ENCODE peak calls at places on chromosomes 16 and 17, in seven cellular contexts. H is A549, E is HepG2, Y is K562, O is IMR-90, N is HCT116, L is SK-N-SH. B is an unnamed sample.

GRCh38 chr17:67421869-67422273 is 44.8 kb downstream of the PITPNC1 start:
- DNase-seq in Y (no peak), E (peak; percentile 39), N (peak; percentile 100), L (no peak), O (peak; percentile 98), H (peak; percentile 95), B (peak; percentile 61)

GRCh38 chr16:76931186-76931585 is 259.8 kb upstream of the MON1B start:
- DNase-seq in Y (no peak), N (no peak), H (no peak), O (peak; percentile 21), L (no peak), E (no peak), B (no peak)

GRCh38 chr17:48194097-48194550 is 86.6 kb downstream of the SNX11 start:
- DNase-seq in L (no peak), O (peak; percentile 47), Y (no peak), H (no peak), N (peak; percentile 89), E (no peak), B (no peak)

GRCh38 chr16:11106726-11107125 is 149.3 kb downstream of the SOCS1 start:
- DNase-seq in L (no peak), O (no peak), E (no peak), H (no peak), N (no peak), Y (no peak), B (no peak)

GRCh38 chr16:67199808-67200198 is 872 bp downstream of the ELMO3 start:
- DNase-seq in H (no peak), E (no peak), N (no peak), Y (no peak), L (peak; percentile 61), O (no peak), B (no peak)

GRCh38 chr17:7132511-7133094 is 18.0 kb upstream of the ASGR2 start:
- DNase-seq in H (no peak), E (peak; percentile 61), O (no peak), N (no peak), Y (no peak), L (no peak), B (peak; percentile 84)

GRCh38 chr17:47179141-47179540 is 10.0 kb downstream of the CDC27 start:
- DNase-seq in N (no peak), O (no peak), L (no peak), H (no peak), Y (no peak), E (no peak), B (no peak)

GRCh38 chr17:77786740-77787505 is 171.6 kb upstream of the TNRC6C start:
- DNase-seq in E (no peak), Y (no peak), L (peak; percentile 91), H (no peak), N (no peak), O (no peak), B (no peak)

GRCh38 chr17:17783121-17783824 is 53.5 kb downstream of the SREBF1 start:
- DNase-seq in H (no peak), N (no peak), Y (peak; percentile 67), O (no peak), E (no peak), L (peak; percentile 76), B (peak; percentile 33)

GRCh38 chr16:1543085-1543896 is 9.8 kb downstream of the TMEM204 start:
- DNase-seq in N (peak; percentile 31), H (peak; percentile 51), O (peak; percentile 76), E (peak; percentile 39), L (peak; percentile 64), Y (peak; percentile 71), B (peak; percentile 20)

GRCh38 chr16:58510097-58510775 is 5.1 kb upstream of the SETD6 start:
- DNase-seq in O (no peak), N (no peak), Y (no peak), H (no peak), E (no peak), L (no peak), B (no peak)

GRCh38 chr17:17445925-17446665 is 30.7 kb upstream of the MED9 start:
- DNase-seq in E (peak; percentile 98), O (peak; percentile 96), Y (no peak), H (peak; percentile 98), N (peak; percentile 76), L (no peak), B (no peak)

GRCh38 chr16:29814592-29814991 is 1.4 kb upstream of the PAGR1 start:
- DNase-seq in Y (no peak), O (no peak), E (no peak), L (no peak), H (no peak), N (no peak), B (no peak)

GRCh38 chr16:64416232-64417010 is 705.4 kb downstream of the CDH11 start:
- DNase-seq in E (no peak), N (no peak), L (no peak), H (no peak), Y (no peak), O (peak; percentile 43), B (no peak)

GRCh38 chr16:17828012-17828411 is 357.3 kb upstream of the XYLT1 start:
- DNase-seq in L (no peak), H (no peak), E (no peak), N (no peak), Y (no peak), O (peak; percentile 90), B (no peak)

GRCh38 chr16:728131-728889 is 1.4 kb downstream of the HAGHL start:
- DNase-seq in O (peak; percentile 78), N (peak; percentile 86), L (peak; percentile 96), Y (peak; percentile 82), H (peak; percentile 63), E (no peak), B (no peak)

GRCh38 chr17:77145635-77146632 is 5.2 kb downstream of the SEC14L1 start:
- DNase-seq in E (peak; percentile 70), H (no peak), Y (no peak), L (peak; percentile 44), O (peak; percentile 76), N (no peak), B (peak; percentile 71)

GRCh38 chr17:37293770-37294169 is 82.0 kb upstream of the C17orf78 start:
- DNase-seq in O (no peak), N (no peak), E (no peak), Y (no peak), H (no peak), L (no peak), B (no peak)

GRCh38 chr17:31907342-31907975 is 6.0 kb upstream of the UTP6 start:
- DNase-seq in N (no peak), Y (no peak), E (no peak), H (no peak), O (peak; percentile 70), L (no peak), B (no peak)

GRCh38 chr17:61736438-61736837 is 126.9 kb downstream of the BRIP1 start:
- DNase-seq in H (no peak), E (no peak), O (no peak), N (no peak), Y (no peak), L (no peak), B (no peak)

GRCh38 chr17:73972056-73972455 is 231.4 kb upstream of the RPL38 start:
- DNase-seq in N (no peak), O (no peak), H (no peak), E (no peak), L (no peak), Y (no peak), B (no peak)

GRCh38 chr17:41710472-41711090 is 1.6 kb upstream of the GAST start:
- DNase-seq in E (no peak), L (no peak), H (no peak), O (peak; percentile 75), Y (peak; percentile 36), N (no peak), B (no peak)

GRCh38 chr17:21129023-21129681 is 2.4 kb downstream of the DHRS7B start:
- DNase-seq in Y (no peak), H (peak; percentile 54), E (peak; percentile 22), O (peak; percentile 67), L (peak; percentile 55), N (no peak), B (no peak)

GRCh38 chr17:73455050-73455687 is 143.4 kb upstream of the CDC42EP4 start:
- DNase-seq in E (no peak), L (peak; percentile 67), N (no peak), H (no peak), O (no peak), Y (no peak), B (no peak)

GRCh38 chr17:78377858-78378224 is 608 bp upstream of the PGS1 start:
- DNase-seq in Y (no peak), N (no peak), H (no peak), L (no peak), O (no peak), E (no peak), B (no peak)

GRCh38 chr17:77433385-77434135 is 292.8 kb downstream of the SEC14L1 start:
- DNase-seq in O (peak; percentile 82), Y (no peak), N (no peak), H (no peak), L (peak; percentile 92), E (no peak), B (no peak)

GRCh38 chr17:45578516-45579455 is 88.3 kb upstream of the PLEKHM1 start:
- DNase-seq in L (no peak), N (no peak), H (no peak), Y (peak; percentile 8), E (no peak), O (no peak), B (no peak)
- TF ChIP-seq RAD21 in L (no peak), N (no peak), H (no peak), Y (no peak), E (no peak), O (no peak), B (no peak)

GRCh38 chr16:28326881-28327610 is 34.7 kb downstream of the SBK1 start:
- DNase-seq in H (peak; percentile 91), E (peak; percentile 61), N (peak; percentile 26), Y (peak; percentile 74), O (peak; percentile 34), L (peak; percentile 81), B (no peak)
- TF ChIP-seq RAD21 in H (peak; percentile 40), E (peak; percentile 69), N (peak; percentile 55), Y (peak; percentile 74), O (peak; percentile 57), L (peak; percentile 51), B (peak; percentile 56)

DNA sequence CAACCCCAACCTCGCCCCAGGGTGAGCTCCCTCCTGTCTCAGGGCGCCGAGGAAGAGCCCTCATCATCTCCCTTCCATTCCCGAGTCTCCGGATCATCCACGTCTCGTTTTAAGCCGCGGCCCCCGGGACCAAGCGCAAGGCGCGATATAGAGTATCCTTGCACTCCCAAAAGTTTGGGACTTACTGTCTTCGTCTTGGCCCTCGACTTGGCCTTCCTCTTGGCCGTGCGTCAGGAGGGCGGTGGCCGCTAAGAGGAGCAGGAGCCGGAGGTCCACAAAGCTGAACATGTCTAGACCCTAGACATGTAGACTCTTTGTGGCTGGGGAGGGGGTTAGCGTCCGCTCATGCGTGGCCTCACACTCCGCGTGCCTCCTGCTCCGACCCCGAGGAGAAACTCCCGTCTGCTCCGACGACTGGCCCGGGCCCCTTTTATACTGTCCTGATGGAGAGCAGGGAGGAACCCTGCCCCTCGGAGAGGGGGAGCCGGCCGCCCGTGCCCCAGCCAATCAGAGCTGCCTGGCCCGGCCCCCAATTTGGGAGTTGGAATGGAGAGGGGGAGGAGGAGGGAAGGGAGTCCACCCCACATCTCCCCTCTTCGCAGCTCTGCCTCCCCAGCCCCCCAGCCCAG is at the start of gene COL1A1:
- DNase-seq in L (peak; percentile 54), N (no peak), Y (no peak), E (no peak), H (no peak), O (peak; percentile 90), B (no peak)
- TF ChIP-seq RAD21 in L (no peak), N (no peak), Y (no peak), E (no peak), H (no peak), O (peak; percentile 48), B (no peak)

DNA sequence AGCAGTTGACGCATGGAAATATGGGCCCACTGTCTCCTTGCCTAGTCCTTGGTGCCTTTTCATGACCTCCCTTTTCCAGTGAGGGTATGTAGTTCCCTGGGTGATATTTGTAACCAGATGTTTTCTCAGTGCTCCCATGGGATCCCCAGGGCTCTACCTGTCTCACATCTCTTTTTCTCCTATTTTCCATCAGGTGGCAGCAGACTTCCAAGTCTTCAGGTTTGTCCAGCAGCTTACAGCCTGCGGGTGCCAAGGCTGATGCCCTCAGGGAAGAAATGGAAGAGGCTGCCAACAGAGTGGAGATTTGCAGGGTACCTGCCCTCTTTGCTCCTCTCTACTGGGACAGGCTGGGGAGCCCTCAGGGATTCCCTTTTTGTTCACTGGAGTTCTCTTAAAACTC is 89.1 kb downstream of the ELAC2 start:
- DNase-seq in E (peak; percentile 29), N (no peak), O (no peak), Y (no peak), L (no peak), H (no peak), B (no peak)
- TF ChIP-seq RAD21 in E (no peak), N (peak; percentile 42), O (no peak), Y (no peak), L (no peak), H (peak; percentile 49), B (peak; percentile 37)

B was measured in GM12878.